ENCODE peak calls at places on chromosome 20, in ten cellular contexts. Z is colonic mucosa, M is fibroblast of lung, E is epithelial cell of proximal tubule, F is fibroblast of villous mesenchyme, V is esophagus squamous epithelium, R is adrenal gland, J is mammary epithelial cell, N is choroid plexus epithelial cell, Q is hepatocyte. T is an unnamed sample.

GRCh38 chr20:47790032-47790965 is 5.0 kb upstream of the SULF2 start:
- DNase-seq in Z (no peak), M (peak), E (no peak), F (peak), V (no peak), R (no peak), J (peak), N (peak), Q (peak), T (peak)

GRCh38 chr20:37390891-37391525 is 45.1 kb downstream of the SRC start:
- DNase-seq in Z (no peak), M (no peak), E (no peak), F (no peak), V (no peak), R (peak), J (no peak), N (no peak), Q (no peak), T (no peak)

GRCh38 chr20:48656661-48657211 is 171.1 kb downstream of the PREX1 start:
- DNase-seq in Z (no peak), M (no peak), E (no peak), F (no peak), V (no peak), R (no peak), J (no peak), N (no peak), Q (no peak), T (no peak)

GRCh38 chr20:59268827-59269226 is 31.6 kb upstream of the EDN3 start:
- DNase-seq in Z (no peak), M (no peak), E (no peak), F (no peak), V (no peak), R (no peak), J (no peak), N (no peak), Q (no peak), T (no peak)

GRCh38 chr20:61883867-61884393 is 181.8 kb downstream of the TAF4 start:
- DNase-seq in Z (no peak), M (peak), E (no peak), F (no peak), V (no peak), R (no peak), J (no peak), N (peak), Q (no peak), T (no peak)

GRCh38 chr20:44787299-44787698 is 23.0 kb downstream of the RIMS4 start:
- DNase-seq in Z (no peak), M (no peak), E (no peak), F (no peak), V (no peak), R (no peak), J (no peak), N (no peak), Q (no peak), T (no peak)

GRCh38 chr20:50394569-50394968 is 115.6 kb upstream of the PTPN1 start:
- DNase-seq in Z (no peak), M (no peak), E (no peak), F (no peak), V (no peak), R (no peak), J (no peak), N (no peak), Q (no peak), T (no peak)

GRCh38 chr20:45254867-45255266 is 503 bp upstream of the SLPI start:
- DNase-seq in Z (no peak), M (peak), E (peak), F (peak), V (no peak), R (no peak), J (peak), N (peak), Q (peak), T (peak)

GRCh38 chr20:59165794-59166709 is 2.4 kb downstream of the ZNF831 start:
- DNase-seq in Z (no peak), M (no peak), E (no peak), F (no peak), V (no peak), R (no peak), J (no peak), N (no peak), Q (no peak), T (no peak)

DNA sequence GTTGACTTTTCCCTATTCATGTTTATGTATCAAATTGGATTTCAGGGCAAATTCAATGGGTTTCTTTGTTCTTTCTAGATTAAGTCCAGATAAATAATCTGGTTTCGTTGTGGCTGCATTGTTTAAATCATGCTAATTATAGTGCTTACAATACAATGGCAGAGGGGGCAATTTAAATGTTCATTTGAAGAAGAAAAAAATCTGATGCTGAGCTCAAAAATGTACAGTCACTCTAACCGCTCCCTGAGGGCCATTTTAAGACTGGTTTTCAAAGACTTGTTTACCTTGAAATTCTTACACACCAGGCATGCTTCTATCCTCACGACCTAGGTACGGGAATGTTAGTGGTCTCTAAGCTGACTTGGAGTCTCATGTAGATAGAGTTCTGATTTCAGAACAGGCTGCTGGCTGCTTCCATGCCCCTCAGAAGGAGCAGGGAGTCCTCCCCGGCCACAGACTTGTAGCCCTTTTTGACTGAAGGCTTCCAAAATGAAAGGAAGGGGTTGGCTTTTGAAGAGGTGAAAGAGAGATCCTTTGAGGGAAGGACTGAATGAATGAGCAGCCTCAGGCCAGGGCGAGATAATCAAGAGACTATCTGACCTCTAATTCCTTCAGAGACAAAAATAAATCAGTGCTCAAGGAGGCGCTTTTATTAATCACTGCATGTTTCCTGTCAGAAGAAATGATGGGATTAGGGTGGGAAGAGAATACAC is 86.1 kb upstream of the ZNF217 start:
- DNase-seq in Z (no peak), M (peak), E (no peak), F (peak), V (no peak), R (no peak), J (no peak), N (no peak), Q (no peak), T (no peak)
- H3K4me3 ChIP-seq in Z (no peak), M (no peak), E (no peak), F (no peak), V (no peak), R (no peak), J (no peak), N (no peak), Q (no peak), T (no peak)

GRCh38 chr20:3172126-3172932 is 1.0 kb downstream of the LZTS3 start:
- DNase-seq in Z (no peak), M (no peak), E (no peak), F (no peak), V (no peak), R (no peak), J (no peak), N (no peak), Q (no peak), T (no peak)

GRCh38 chr20:3172933-3173581 is at the start of gene LZTS3:
- DNase-seq in Z (peak), M (peak), E (no peak), F (peak), V (no peak), R (peak), J (peak), N (peak), Q (peak), T (peak)

GRCh38 chr20:3175270-3175669 is 1.9 kb upstream of the LZTS3 start:
- DNase-seq in Z (no peak), M (no peak), E (no peak), F (no peak), V (no peak), R (no peak), J (no peak), N (no peak), Q (no peak), T (no peak)

GRCh38 chr20:3174442-3175263 is 1.3 kb upstream of the LZTS3 start:
- DNase-seq in Z (no peak), M (no peak), E (no peak), F (peak), V (no peak), R (no peak), J (no peak), N (peak), Q (no peak), T (peak)

GRCh38 chr20:3173582-3174441 is 463 bp upstream of the LZTS3 start:
- DNase-seq in Z (peak), M (peak), E (no peak), F (peak), V (no peak), R (peak), J (peak), N (peak), Q (peak), T (peak)
- TF ChIP-seq CTCF in Z (no peak), M (peak), E (peak), F (peak), V (peak), R (no peak), J (peak), N (peak), Q (peak), T (peak)

GRCh38 chr20:22403860-22404608 is 180.3 kb downstream of the FOXA2 start:
- DNase-seq in Z (peak), M (no peak), E (no peak), F (no peak), V (no peak), R (no peak), J (no peak), N (peak), Q (peak), T (no peak)
- H3K4me3 ChIP-seq in Z (peak), M (peak), E (peak), F (peak), V (no peak), R (no peak), J (no peak), N (peak), Q (peak), T (peak)

GRCh38 chr20:24102290-24102689 is 113.7 kb upstream of the GGTLC1 start:
- DNase-seq in Z (no peak), M (no peak), E (no peak), F (no peak), V (no peak), R (no peak), J (no peak), N (peak), Q (no peak), T (no peak)
- TF ChIP-seq CTCF in Z (no peak), M (peak), E (peak), F (peak), V (peak), R (no peak), J (no peak), N (peak), Q (peak), T (peak)